ENCODE peak calls at places on chromosomes 6 and 20, in four cellular contexts. L, M, C and E are unnamed samples.
A peak's percentile ranks its signal among the peaks of the same experiment; 100 is the strongest.

GRCh38 chr20:25191689-25192088 is 3.8 kb upstream of the ENTPD6 start:
- DNase-seq in L (no peak), M (no peak), C (no peak), E (no peak)

GRCh38 chr20:45592574-45593189 is 13.6 kb upstream of the WFDC8 start:
- DNase-seq in L (peak; percentile 25), M (peak; percentile 19), C (peak; percentile 88), E (no peak)

GRCh38 chr20:31536575-31536974 is 22.3 kb downstream of the HM13 start:
- DNase-seq in L (no peak), M (no peak), C (no peak), E (no peak)

GRCh38 chr20:8166730-8167129 is 34.7 kb downstream of the PLCB1 start:
- DNase-seq in L (no peak), M (no peak), C (no peak), E (no peak)

GRCh38 chr6:35955521-35955920 is 34.6 kb upstream of the SRPK1 start:
- DNase-seq in L (no peak), M (no peak), C (no peak), E (no peak)

GRCh38 chr20:62487125-62487524 is 11.3 kb upstream of the GATA5 start:
- DNase-seq in L (no peak), M (no peak), C (no peak), E (no peak)

GRCh38 chr6:160974304-160974771 is 17.2 kb upstream of the MAP3K4 start:
- DNase-seq in L (no peak), M (peak; percentile 34), C (no peak), E (no peak)

GRCh38 chr6:135012764-135013163 is 41.9 kb downstream of the HBS1L start:
- DNase-seq in L (no peak), M (no peak), C (no peak), E (no peak)

GRCh38 chr6:139016337-139017213 is 12.0 kb upstream of the ABRACL start:
- DNase-seq in L (no peak), M (no peak), C (no peak), E (no peak)

GRCh38 chr6:41191569-41191968 is 9.4 kb downstream of the TREML2 start:
- DNase-seq in L (peak; percentile 8), M (peak; percentile 76), C (no peak), E (peak; percentile 81)

GRCh38 chr20:61289166-61289565 is 37.1 kb downstream of the CDH4 start:
- DNase-seq in L (no peak), M (no peak), C (no peak), E (no peak)

GRCh38 chr6:139509167-139509566 is 134.7 kb upstream of the CITED2 start:
- DNase-seq in L (no peak), M (no peak), C (no peak), E (no peak)

GRCh38 chr20:31815408-31816188 is 3.6 kb upstream of the MYLK2 start:
- DNase-seq in L (no peak), M (no peak), C (no peak), E (no peak)

GRCh38 chr6:29949934-29950333 is 7.6 kb downstream of the HLA-A start:
- DNase-seq in L (no peak), M (no peak), C (no peak), E (no peak)

GRCh38 chr6:25454141-25454540 is 175.0 kb downstream of the CARMIL1 start:
- DNase-seq in L (no peak), M (no peak), C (no peak), E (no peak)

GRCh38 chr6:135722679-135723078 is 128.8 kb upstream of the PDE7B start:
- DNase-seq in L (peak; percentile 72), M (no peak), C (peak; percentile 5), E (no peak)

GRCh38 chr20:36792422-36792821 is 18.9 kb upstream of the DSN1 start:
- DNase-seq in L (peak; percentile 54), M (peak; percentile 37), C (peak; percentile 80), E (peak; percentile 73)

DNA sequence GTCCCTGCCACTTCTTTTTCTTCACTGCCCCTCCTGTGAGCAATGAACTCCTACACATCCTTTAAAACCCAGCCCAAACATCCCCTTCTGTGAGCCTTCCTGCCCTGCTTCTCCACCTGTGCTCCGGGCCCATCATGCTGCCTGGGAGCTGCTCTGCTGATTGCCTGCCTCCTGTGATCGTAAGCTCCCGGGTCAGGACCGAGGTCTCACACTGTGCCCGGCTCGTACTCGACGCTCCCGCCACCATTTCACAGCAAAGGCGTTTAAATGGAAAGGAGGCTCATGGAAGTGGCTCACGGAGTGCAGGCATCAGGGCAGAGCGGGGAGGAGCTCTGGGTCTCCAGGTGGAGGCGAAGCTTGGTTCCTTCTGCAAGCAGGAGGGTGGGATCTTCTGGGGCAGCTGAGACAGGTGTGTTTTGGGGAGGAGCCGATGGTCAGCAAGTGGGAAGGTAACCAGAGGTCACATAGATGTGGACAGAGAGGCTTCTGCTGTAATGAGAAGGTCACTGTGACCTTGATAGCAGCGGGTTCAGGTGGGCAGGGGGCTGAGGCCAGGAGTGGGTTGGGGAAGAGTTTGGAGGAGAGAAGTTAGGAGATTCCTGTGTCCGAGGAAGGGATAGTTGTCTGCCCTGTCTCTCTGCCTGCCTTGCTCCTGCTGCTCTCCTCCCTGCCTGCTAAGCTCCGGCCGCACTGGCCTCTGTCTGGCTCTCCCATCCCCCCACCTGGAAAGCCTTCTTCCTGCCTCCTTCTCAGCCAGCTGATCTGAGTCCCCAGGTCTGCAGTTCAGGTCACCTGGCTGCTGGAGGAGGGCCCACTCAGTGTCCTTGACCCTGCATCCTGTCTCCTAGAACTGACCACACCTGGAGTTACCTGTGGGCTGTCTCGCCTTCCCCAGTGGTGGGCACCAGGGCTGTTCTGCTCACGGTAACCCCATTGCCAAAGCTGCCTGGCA is 52.7 kb upstream of the FRMD1 start:
- DNase-seq in L (no peak), M (no peak), C (no peak), E (peak; percentile 44)
- TF ChIP-seq HMGXB4 in L (no peak), M (no peak), C (no peak), E (no peak)

GRCh38 chr6:152380351-152380767 is 256.8 kb downstream of the SYNE1 start:
- DNase-seq in L (no peak), M (no peak), C (peak; percentile 9), E (no peak)

GRCh38 chr6:152386131-152386530 is 251.0 kb downstream of the SYNE1 start:
- DNase-seq in L (no peak), M (no peak), C (no peak), E (no peak)

GRCh38 chr6:152387091-152387490 is 250.1 kb downstream of the SYNE1 start:
- DNase-seq in L (no peak), M (no peak), C (no peak), E (no peak)

GRCh38 chr6:152378154-152378553 is 259.0 kb downstream of the SYNE1 start:
- DNase-seq in L (no peak), M (no peak), C (peak; percentile 28), E (no peak)

GRCh38 chr6:152380993-152381898 is 255.9 kb downstream of the SYNE1 start:
- DNase-seq in L (peak; percentile 63), M (no peak), C (peak; percentile 91), E (no peak)
- TF ChIP-seq HMGXB4 in L (no peak), M (no peak), C (peak; percentile 59), E (no peak)

GRCh38 chr6:34315780-34316179 is 67.0 kb upstream of the SMIM29 start:
- DNase-seq in L (no peak), M (no peak), C (no peak), E (no peak)
- TF ChIP-seq HMGXB4 in L (no peak), M (no peak), C (no peak), E (no peak)

DNA sequence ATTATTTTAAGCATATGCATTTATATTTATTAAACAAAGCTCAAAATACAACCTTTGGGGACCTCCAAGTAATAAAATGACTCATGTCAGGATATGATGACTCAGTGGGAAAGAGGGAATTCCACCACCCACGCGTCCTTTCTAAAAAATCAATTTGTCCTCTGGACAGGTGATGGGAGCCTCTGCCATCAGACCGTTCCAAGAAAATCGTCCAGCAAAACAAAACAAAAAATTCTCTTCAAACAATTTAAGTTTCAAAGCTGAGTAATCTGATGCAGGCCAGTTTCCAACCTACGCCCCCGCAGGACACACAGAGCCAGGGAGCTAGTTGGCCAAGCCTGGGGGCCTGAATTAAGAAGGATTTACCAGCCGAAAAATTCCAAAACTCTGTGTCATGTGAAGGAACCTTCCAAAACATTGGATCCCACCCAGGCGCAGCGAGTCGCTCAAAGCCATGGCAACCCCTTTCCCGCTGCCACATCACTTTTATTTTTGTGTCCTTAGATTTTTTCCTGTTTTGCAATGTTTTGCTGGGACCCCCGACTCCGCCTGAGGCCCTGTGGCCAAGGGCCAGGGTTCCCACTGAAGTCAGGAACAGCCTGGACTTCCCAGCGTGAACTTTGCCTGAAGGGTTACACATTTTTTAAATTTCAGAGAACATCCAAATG is 95.3 kb downstream of the NFATC2 start:
- DNase-seq in L (peak; percentile 60), M (no peak), C (peak; percentile 49), E (no peak)
- TF ChIP-seq HMGXB4 in L (no peak), M (no peak), C (no peak), E (no peak)

GRCh38 chr6:44009425-44010321 is 117.6 kb downstream of the MRPL14 start:
- DNase-seq in L (no peak), M (no peak), C (no peak), E (no peak)

GRCh38 chr6:44010411-44011349 is 116.6 kb downstream of the MRPL14 start:
- DNase-seq in L (peak; percentile 41), M (no peak), C (no peak), E (no peak)

GRCh38 chr6:44008821-44009370 is 118.4 kb downstream of the MRPL14 start:
- DNase-seq in L (no peak), M (no peak), C (no peak), E (no peak)

GRCh38 chr6:44012078-44012493 is 115.2 kb downstream of the MRPL14 start:
- DNase-seq in L (no peak), M (no peak), C (no peak), E (no peak)

DNA sequence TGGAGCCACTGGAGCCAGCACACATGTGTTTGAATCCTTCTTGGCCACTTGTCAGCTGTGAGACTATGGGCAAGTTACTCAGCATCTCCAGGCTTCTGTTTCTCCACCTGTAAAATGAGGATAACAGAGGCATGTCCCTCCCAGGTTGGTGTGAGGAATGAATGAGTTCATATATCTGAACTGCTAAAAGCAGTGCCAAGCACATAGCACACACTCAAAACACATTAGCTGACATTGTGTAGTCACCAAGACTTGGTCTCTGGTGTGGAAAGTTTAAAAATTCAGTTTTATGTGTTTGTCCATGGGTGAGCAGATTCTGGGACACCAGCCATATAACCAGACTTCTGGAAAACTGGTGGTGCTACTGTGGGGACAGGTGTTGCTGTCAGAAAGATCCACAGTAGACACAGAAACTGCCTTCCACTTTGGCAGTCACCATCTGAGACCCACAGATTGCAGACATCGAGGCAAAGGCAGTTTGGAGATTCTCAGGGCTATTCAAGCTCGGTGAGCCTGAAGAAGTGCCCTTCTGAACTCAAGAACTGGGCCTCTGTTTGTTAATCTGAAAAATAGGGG is 115.8 kb downstream of the MRPL14 start:
- DNase-seq in L (no peak), M (no peak), C (no peak), E (no peak)
- TF ChIP-seq HMGXB4 in L (no peak), M (no peak), C (no peak), E (no peak)

GRCh38 chr6:89792881-89793280 is 26.7 kb downstream of the MDN1 start:
- DNase-seq in L (peak; percentile 31), M (peak; percentile 21), C (peak; percentile 52), E (no peak)

GRCh38 chr6:89797317-89797716 is 22.3 kb downstream of the MDN1 start:
- DNase-seq in L (no peak), M (no peak), C (no peak), E (no peak)

GRCh38 chr6:89790403-89790802 is 29.2 kb downstream of the MDN1 start:
- DNase-seq in L (no peak), M (no peak), C (no peak), E (no peak)

GRCh38 chr6:89793586-89793985 is 26.0 kb downstream of the MDN1 start:
- DNase-seq in L (no peak), M (no peak), C (no peak), E (no peak)

GRCh38 chr6:89794324-89794723 is 25.3 kb downstream of the MDN1 start:
- DNase-seq in L (no peak), M (no peak), C (no peak), E (no peak)
- TF ChIP-seq HMGXB4 in L (no peak), M (no peak), C (no peak), E (no peak)

GRCh38 chr6:20438462-20439070 is 36.9 kb downstream of the E2F3 start:
- DNase-seq in L (no peak), M (no peak), C (no peak), E (no peak)
- TF ChIP-seq HMGXB4 in L (no peak), M (no peak), C (no peak), E (no peak)